ENCODE peak calls at places on chromosomes 4 and X, in five cellular contexts. B is H4, L is NCI-H2081 treated with DMSO at 0.1 percent for 48 hours, E is nephron progenitor cell, O is posterior cingulate gyrus. W is an unnamed sample.

GRCh38 chr4:87321888-87322287 is 794 bp downstream of the HSD17B13 start:
- DNase-seq in B (no peak), L (no peak), E (no peak), O (no peak), W (no peak)

GRCh38 chr4:8848507-8849265 is 23.0 kb downstream of the HMX1 start:
- DNase-seq in B (no peak), L (no peak), E (no peak), O (no peak), W (no peak)

GRCh38 chr4:119105605-119106004 is 30.0 kb upstream of the MYOZ2 start:
- DNase-seq in B (no peak), L (no peak), E (no peak), O (no peak), W (no peak)

GRCh38 chrX:11341274-11342256 is 48.4 kb downstream of the AMELX start:
- DNase-seq in B (peak; percentile 29), L (no peak), E (no peak), O (no peak), W (no peak)

GRCh38 chr4:140094701-140095420 is 59.1 kb downstream of the MAML3 start:
- DNase-seq in B (peak; percentile 34), L (no peak), E (peak; percentile 33), O (peak; percentile 59), W (peak; percentile 62)

GRCh38 chr4:184313710-184314659 is 96.3 kb upstream of the ENPP6 start:
- DNase-seq in B (no peak), L (no peak), E (no peak), O (no peak), W (no peak)

GRCh38 chrX:140764401-140764919 is 54.9 kb downstream of the LINC00632 start:
- DNase-seq in B (no peak), L (no peak), E (peak; percentile 60), O (peak; percentile 13), W (peak; percentile 87)

GRCh38 chr4:157804986-157805385 is 367.8 kb downstream of the GASK1B start:
- DNase-seq in B (peak; percentile 22), L (peak; percentile 20), E (no peak), O (no peak), W (peak; percentile 31)

GRCh38 chr4:122716825-122717448 is 15.6 kb upstream of the BBS12 start:
- DNase-seq in B (peak; percentile 55), L (no peak), E (peak; percentile 51), O (peak; percentile 37), W (peak; percentile 54)

GRCh38 chr4:1757836-1758235 is 35.3 kb upstream of the FGFR3 start:
- DNase-seq in B (no peak), L (no peak), E (no peak), O (no peak), W (no peak)

GRCh38 chr4:144480068-144480467 is 165.9 kb upstream of the HHIP start:
- DNase-seq in B (no peak), L (no peak), E (no peak), O (no peak), W (no peak)

GRCh38 chrX:109732319-109732779 is 708 bp downstream of the ACSL4 start:
- DNase-seq in B (peak; percentile 4), L (no peak), E (no peak), O (no peak), W (peak; percentile 24)

GRCh38 chrX:114970806-114971205 is 46.6 kb downstream of the IL13RA2 start:
- DNase-seq in B (no peak), L (no peak), E (no peak), O (no peak), W (no peak)

GRCh38 chr4:184268574-184269160 is 51.0 kb upstream of the ENPP6 start:
- DNase-seq in B (peak; percentile 38), L (no peak), E (no peak), O (no peak), W (no peak)

GRCh38 chrX:42619068-42619467 is 158.9 kb downstream of the PPP1R2C start:
- DNase-seq in B (no peak), L (no peak), E (no peak), O (no peak), W (no peak)

GRCh38 chr4:13872145-13872544 is 244.6 kb upstream of the BOD1L1 start:
- DNase-seq in B (no peak), L (no peak), E (no peak), O (no peak), W (no peak)

GRCh38 chrX:116272328-116272727 is 101.8 kb downstream of the AGTR2 start:
- DNase-seq in B (peak; percentile 92), L (no peak), E (no peak), O (no peak), W (no peak)

GRCh38 chr4:89939464-89939863 is 44.8 kb downstream of the MMRN1 start:
- DNase-seq in B (no peak), L (no peak), E (no peak), O (no peak), W (no peak)